ENCODE peak calls at places on chromosomes 1 and 21, in four cellular contexts. W, G, P and Y are unnamed samples.

GRCh38 chr1:200558866-200559459 is 61.6 kb downstream of the KIF14 start:
- DNase-seq in W (peak), P (no peak), G (peak), Y (no peak)

GRCh38 chr1:12634156-12634555 is 9.7 kb upstream of the AADACL4 start:
- DNase-seq in W (no peak), P (no peak), G (no peak), Y (no peak)

GRCh38 chr1:33615546-33615945 is 143.1 kb downstream of the ZSCAN20 start:
- DNase-seq in P (no peak), W (no peak), G (peak), Y (no peak)

GRCh38 chr1:22689505-22689904 is 21.1 kb upstream of the EPHB2 start:
- DNase-seq in G (no peak), W (no peak), P (no peak), Y (no peak)

GRCh38 chr1:167330601-167331293 is 110.1 kb downstream of the POU2F1 start:
- DNase-seq in P (no peak), G (no peak), W (no peak), Y (no peak)

GRCh38 chr1:200037501-200037900 is 10.0 kb downstream of the NR5A2 start:
- DNase-seq in W (no peak), P (no peak), G (no peak), Y (no peak)

GRCh38 chr1:202034683-202035462 is 24.5 kb downstream of the ELF3 start:
- DNase-seq in W (peak), P (peak), G (no peak), Y (peak)

GRCh38 chr1:53783056-53783455 is 44.1 kb upstream of the GLIS1 start:
- DNase-seq in W (no peak), G (no peak), P (no peak), Y (no peak)

GRCh38 chr1:32695098-32695904 is 7.3 kb downstream of the SYNC start:
- DNase-seq in P (no peak), G (no peak), W (peak), Y (no peak)

GRCh38 chr1:61114178-61114870 is 32.0 kb downstream of the NFIA start:
- DNase-seq in P (no peak), W (no peak), G (no peak), Y (no peak)

GRCh38 chr1:165853528-165854075 is 26.2 kb downstream of the UCK2 start:
- DNase-seq in W (no peak), G (no peak), P (no peak), Y (no peak)

GRCh38 chr21:32844653-32845443 is 73.3 kb upstream of the PAXBP1 start:
- DNase-seq in G (no peak), P (no peak), W (no peak), Y (no peak)

GRCh38 chr1:57503337-57503736 is 79.5 kb upstream of the DAB1 start:
- DNase-seq in G (no peak), W (no peak), P (no peak), Y (no peak)

GRCh38 chr1:92623187-92623778 is 136.6 kb upstream of the GFI1 start:
- DNase-seq in P (no peak), W (no peak), G (peak), Y (no peak)

GRCh38 chr1:181099152-181100014 is 10.9 kb downstream of the IER5 start:
- DNase-seq in W (no peak), P (no peak), G (no peak), Y (no peak)

GRCh38 chr1:32142446-32143301 is 34.8 kb downstream of the KPNA6 start:
- DNase-seq in P (no peak), W (peak), G (peak), Y (no peak)

GRCh38 chr1:162297208-162297607 is 79.4 kb downstream of the SPATA46 start:
- DNase-seq in W (no peak), P (no peak), G (no peak), Y (no peak)

GRCh38 chr21:34592120-34592561 is 22.8 kb downstream of the RCAN1 start:
- DNase-seq in P (no peak), W (peak), G (no peak), Y (no peak)

GRCh38 chr1:205648212-205648910 is 16.6 kb upstream of the ELK4 start:
- DNase-seq in G (peak), P (no peak), W (peak), Y (no peak)

GRCh38 chr1:39499668-39500067 is 8.2 kb downstream of the BMP8A start:
- DNase-seq in G (no peak), W (no peak), P (no peak), Y (no peak)

GRCh38 chr1:177413982-177414654 is 243.4 kb downstream of the BRINP2 start:
- DNase-seq in W (no peak), G (no peak), P (no peak), Y (no peak)

GRCh38 chr1:16630661-16631247 is 17.4 kb upstream of the NBPF1 start:
- DNase-seq in G (peak), P (no peak), W (peak), Y (no peak)

GRCh38 chr1:204190212-204191211 is 5.8 kb downstream of the KISS1 start:
- DNase-seq in W (no peak), P (no peak), G (no peak), Y (peak)

GRCh38 chr1:176601358-176601757 is 138.4 kb downstream of the PAPPA2 start:
- DNase-seq in P (no peak), G (peak), W (no peak), Y (no peak)

GRCh38 chr1:115214098-115214497 is 124.0 kb downstream of the NGF start:
- DNase-seq in P (no peak), W (no peak), G (no peak), Y (no peak)
- TF ChIP-seq TEAD4 in P (no peak), W (no peak), G (no peak), Y (no peak)

DNA sequence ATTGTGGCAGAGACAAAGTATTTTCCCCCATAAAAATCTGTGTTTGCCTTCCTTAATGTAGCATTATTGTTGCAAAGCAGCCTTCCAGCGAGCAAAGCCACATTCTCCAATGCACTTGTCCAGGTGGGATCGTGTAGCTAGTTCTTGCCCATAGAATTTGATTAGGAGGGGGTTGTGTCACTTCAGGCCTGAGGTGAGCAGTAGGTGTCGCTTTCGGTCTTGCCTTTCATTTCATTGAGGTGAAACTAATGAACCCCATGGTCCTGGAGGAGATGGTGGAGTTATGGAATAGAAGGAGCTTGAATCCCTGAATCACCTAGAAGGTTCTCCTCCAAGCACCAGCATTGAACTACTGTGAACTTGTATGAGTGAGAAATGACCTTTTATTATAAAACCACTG is 318.9 kb upstream of the PBX1 start:
- DNase-seq in G (no peak), W (no peak), P (no peak), Y (peak)
- TF ChIP-seq TEAD4 in G (no peak), W (no peak), P (no peak), Y (no peak)

GRCh38 chr1:8395433-8395866 is 77.5 kb downstream of the SLC45A1 start:
- DNase-seq in P (no peak), W (no peak), G (no peak), Y (no peak)

GRCh38 chr1:8397511-8397910 is 79.6 kb downstream of the SLC45A1 start:
- DNase-seq in G (no peak), W (no peak), P (no peak), Y (no peak)

GRCh38 chr1:8398086-8398485 is 80.2 kb downstream of the SLC45A1 start:
- DNase-seq in P (no peak), G (no peak), W (no peak), Y (no peak)

GRCh38 chr1:8396083-8396911 is 78.4 kb downstream of the SLC45A1 start:
- DNase-seq in G (no peak), W (no peak), P (no peak), Y (no peak)

GRCh38 chr1:8396912-8397406 is 79.0 kb downstream of the SLC45A1 start:
- DNase-seq in G (peak), W (peak), P (no peak), Y (no peak)
- TF ChIP-seq TEAD4 in G (peak), W (no peak), P (no peak), Y (no peak)

GRCh38 chr1:99781798-99782197 is 15.4 kb upstream of the FRRS1 start:
- DNase-seq in P (no peak), G (no peak), W (no peak), Y (no peak)
- TF ChIP-seq TEAD4 in P (no peak), G (no peak), W (no peak), Y (no peak)

GRCh38 chr1:21537511-21537931 is 28.3 kb downstream of the ALPL start:
- DNase-seq in G (no peak), P (no peak), W (no peak), Y (no peak)
- TF ChIP-seq TEAD4 in G (no peak), P (no peak), W (no peak), Y (no peak)

GRCh38 chr1:26360807-26361604 is 7.1 kb upstream of the CRYBG2 start:
- DNase-seq in W (no peak), P (no peak), G (peak), Y (no peak)

GRCh38 chr1:26356106-26356505 is 2.2 kb upstream of the CRYBG2 start:
- DNase-seq in P (no peak), G (no peak), W (no peak), Y (no peak)

GRCh38 chr1:26357121-26357602 is 3.2 kb upstream of the CRYBG2 start:
- DNase-seq in G (no peak), P (no peak), W (no peak), Y (no peak)

GRCh38 chr1:26360051-26360806 is 6.3 kb upstream of the CRYBG2 start:
- DNase-seq in P (no peak), W (no peak), G (peak), Y (peak)

GRCh38 chr1:26358411-26359384 is 4.8 kb upstream of the CRYBG2 start:
- DNase-seq in P (no peak), G (no peak), W (no peak), Y (no peak)
- TF ChIP-seq TEAD4 in P (no peak), G (no peak), W (no peak), Y (no peak)

GRCh38 chr1:36008546-36009197 is 75.2 kb upstream of the TEKT2 start:
- DNase-seq in G (no peak), W (no peak), P (no peak), Y (no peak)

GRCh38 chr1:36006941-36007500 is 76.1 kb downstream of the AGO3 start:
- DNase-seq in W (no peak), P (no peak), G (no peak), Y (no peak)
- TF ChIP-seq TEAD4 in W (no peak), P (no peak), G (no peak), Y (no peak)